ENCODE peak calls at places on chromosome 7, in five cellular contexts. U, X, T, R and N are unnamed samples.
A peak's percentile ranks its signal among the peaks of the same experiment; 100 is the strongest.

GRCh38 chr7:70097639-70098038 is 499.4 kb downstream of the AUTS2 start:
- DNase-seq in U (no peak), X (no peak), R (no peak), T (no peak), N (no peak)

GRCh38 chr7:99562832-99563231 is 4.4 kb downstream of the ZNF655 start:
- DNase-seq in R (no peak), T (peak; percentile 76), U (peak; percentile 94), X (peak; percentile 98), N (peak; percentile 99)

GRCh38 chr7:48760528-48761265 is 163.7 kb upstream of the CDC14C start:
- DNase-seq in X (no peak), U (no peak), T (no peak), R (no peak), N (peak; percentile 43)

GRCh38 chr7:41711283-41712064 is 8.6 kb upstream of the INHBA start:
- DNase-seq in X (no peak), T (peak; percentile 20), U (peak; percentile 45), R (no peak), N (no peak)

GRCh38 chr7:12423995-12424745 is 20.5 kb upstream of the VWDE start:
- DNase-seq in R (no peak), X (no peak), T (no peak), U (no peak), N (no peak)

GRCh38 chr7:98116656-98117461 is 10.2 kb downstream of the LMTK2 start:
- DNase-seq in X (peak; percentile 52), R (no peak), U (no peak), T (no peak), N (no peak)

GRCh38 chr7:105975770-105976428 is 12.8 kb downstream of the CDHR3 start:
- DNase-seq in X (no peak), T (no peak), R (no peak), U (peak; percentile 54), N (peak; percentile 42)

GRCh38 chr7:131111081-131111576 is 216.5 kb upstream of the MKLN1 start:
- DNase-seq in R (no peak), T (no peak), X (peak; percentile 83), U (peak; percentile 93), N (peak; percentile 91)

GRCh38 chr7:96219382-96220130 is 102.3 kb downstream of the SLC25A13 start:
- DNase-seq in R (no peak), X (peak; percentile 69), U (peak; percentile 64), T (peak; percentile 33), N (peak; percentile 77)

GRCh38 chr7:80154656-80155325 is 20.2 kb downstream of the GNAI1 start:
- DNase-seq in T (no peak), X (peak; percentile 87), U (peak; percentile 72), R (no peak), N (peak; percentile 74)

GRCh38 chr7:83827036-83827435 is 178.1 kb upstream of the SEMA3E start:
- DNase-seq in U (no peak), T (no peak), R (no peak), X (peak; percentile 68), N (no peak)

GRCh38 chr7:127396184-127396583 is 3.7 kb upstream of the ZNF800 start:
- DNase-seq in T (peak; percentile 8), X (peak; percentile 14), R (no peak), U (peak; percentile 38), N (no peak)

GRCh38 chr7:87833130-87833529 is 43.0 kb downstream of the SLC25A40 start:
- DNase-seq in R (no peak), T (no peak), X (peak; percentile 50), U (no peak), N (no peak)

GRCh38 chr7:142030294-142030693 is 34.6 kb downstream of the MGAM start:
- DNase-seq in U (no peak), T (peak; percentile 21), X (no peak), R (no peak), N (peak; percentile 4)

GRCh38 chr7:2508327-2509231 is 11.0 kb upstream of the LFNG start:
- DNase-seq in T (no peak), U (peak; percentile 40), X (no peak), R (peak; percentile 94), N (peak; percentile 83)

GRCh38 chr7:15555385-15555859 is 6.4 kb downstream of the AGMO start:
- DNase-seq in T (no peak), R (no peak), X (peak; percentile 55), U (peak; percentile 34), N (peak; percentile 36)

GRCh38 chr7:25167262-25167843 is 42.3 kb upstream of the CYCS start:
- DNase-seq in T (no peak), U (no peak), X (no peak), R (no peak), N (no peak)

GRCh38 chr7:73718438-73718881 is 1.0 kb downstream of the STX1A start:
- DNase-seq in R (no peak), U (no peak), T (no peak), X (no peak), N (no peak)

GRCh38 chr7:27650283-27650682 is 12.4 kb downstream of the HIBADH start:
- DNase-seq in X (no peak), U (no peak), R (no peak), T (no peak), N (no peak)

GRCh38 chr7:118328505-118329211 is 104.2 kb downstream of the ANKRD7 start:
- DNase-seq in X (no peak), R (no peak), U (no peak), T (no peak), N (no peak)

GRCh38 chr7:29113384-29114102 is 32.8 kb downstream of the CPVL start:
- DNase-seq in R (no peak), X (peak; percentile 19), U (peak; percentile 44), T (peak; percentile 73), N (peak; percentile 17)

GRCh38 chr7:92987095-92987494 is 130.7 kb downstream of the SAMD9 start:
- DNase-seq in T (no peak), U (peak; percentile 73), R (no peak), X (peak; percentile 67), N (peak; percentile 91)

GRCh38 chr7:4730971-4731370 is 44.5 kb upstream of the AP5Z1 start:
- DNase-seq in T (no peak), U (no peak), X (no peak), R (no peak), N (no peak)

GRCh38 chr7:150340024-150340749 is 1.2 kb downstream of the RARRES2 start:
- DNase-seq in T (no peak), R (no peak), X (peak; percentile 71), U (peak; percentile 77), N (peak; percentile 80)

GRCh38 chr7:191105-192034 is 1.0 kb upstream of the FAM20C start:
- DNase-seq in U (peak; percentile 88), R (no peak), X (peak; percentile 90), T (peak; percentile 31), N (peak; percentile 86)

GRCh38 chr7:128063025-128063560 is 31.9 kb upstream of the LRRC4 start:
- DNase-seq in R (no peak), T (no peak), X (no peak), U (no peak), N (no peak)

GRCh38 chr7:110568388-110568787 is 522.5 kb upstream of the LRRN3 start:
- DNase-seq in X (no peak), R (no peak), U (no peak), T (no peak), N (no peak)

GRCh38 chr7:39272676-39273075 is 293.5 kb upstream of the YAE1 start:
- DNase-seq in T (no peak), U (no peak), X (no peak), R (no peak), N (no peak)

GRCh38 chr7:130741336-130741995 is 7.5 kb upstream of the KLF14 start:
- DNase-seq in T (no peak), U (no peak), R (no peak), X (no peak), N (no peak)

GRCh38 chr7:105806592-105807266 is 69.7 kb downstream of the ATXN7L1 start:
- DNase-seq in U (peak; percentile 63), T (no peak), R (peak; percentile 28), X (peak; percentile 58), N (peak; percentile 52)

GRCh38 chr7:26278769-26279168 is 12.9 kb upstream of the SNX10 start:
- DNase-seq in R (no peak), U (no peak), T (no peak), X (peak; percentile 19), N (no peak)

GRCh38 chr7:126840869-126841268 is 411.9 kb downstream of the GRM8 start:
- DNase-seq in U (no peak), X (no peak), R (no peak), T (no peak), N (no peak)

GRCh38 chr7:134701272-134701671 is 54.6 kb downstream of the BPGM start:
- DNase-seq in R (no peak), T (peak; percentile 28), U (peak; percentile 55), X (peak; percentile 29), N (no peak)

DNA sequence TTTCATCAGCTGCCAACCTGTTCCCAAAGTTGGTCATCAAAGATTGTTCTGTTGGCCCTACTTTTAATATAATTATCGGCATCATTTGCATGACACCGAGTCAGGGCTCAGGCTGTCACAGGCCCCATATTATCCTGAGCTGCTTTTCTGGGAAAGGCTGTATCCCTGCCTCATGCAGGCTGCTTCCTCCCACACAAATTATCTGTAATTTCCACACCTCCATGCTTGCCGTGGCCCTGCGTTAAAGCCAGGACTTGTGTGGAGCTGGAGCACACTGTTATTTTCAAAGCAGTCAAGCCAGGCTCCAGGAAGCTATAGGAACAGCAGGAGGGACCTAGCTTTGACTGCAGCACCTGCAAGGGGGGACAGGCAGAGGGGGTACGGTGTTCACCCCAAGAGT is 5.4 kb upstream of the ADCYAP1R1 start:
- DNase-seq in T (no peak), R (no peak), X (no peak), U (no peak), N (no peak)
- TF ChIP-seq CTCF in T (no peak), R (no peak), X (no peak), U (no peak), N (no peak)

GRCh38 chr7:112573302-112574039 is 92.7 kb downstream of the LSMEM1 start:
- DNase-seq in U (no peak), R (no peak), X (no peak), T (no peak), N (no peak)
- H3K4me3 ChIP-seq in U (no peak overlapping the region), R (no peak overlapping the region), X (no peak overlapping the region), T (no peak overlapping the region), N (no peak overlapping the region)

GRCh38 chr7:90408142-90408541 is 4.9 kb downstream of the CLDN12 start:
- DNase-seq in T (no peak), U (no peak), X (no peak), R (no peak), N (no peak)

GRCh38 chr7:90412458-90413184 is 9.4 kb downstream of the CLDN12 start:
- DNase-seq in R (no peak), X (peak; percentile 7), T (peak; percentile 64), U (no peak), N (peak; percentile 10)

GRCh38 chr7:90411510-90411909 is 8.2 kb downstream of the CLDN12 start:
- DNase-seq in T (no peak), X (no peak), R (no peak), U (no peak), N (no peak)

GRCh38 chr7:90407484-90407821 is 4.2 kb downstream of the CLDN12 start:
- DNase-seq in T (no peak), X (no peak), R (no peak), U (no peak), N (no peak)

DNA sequence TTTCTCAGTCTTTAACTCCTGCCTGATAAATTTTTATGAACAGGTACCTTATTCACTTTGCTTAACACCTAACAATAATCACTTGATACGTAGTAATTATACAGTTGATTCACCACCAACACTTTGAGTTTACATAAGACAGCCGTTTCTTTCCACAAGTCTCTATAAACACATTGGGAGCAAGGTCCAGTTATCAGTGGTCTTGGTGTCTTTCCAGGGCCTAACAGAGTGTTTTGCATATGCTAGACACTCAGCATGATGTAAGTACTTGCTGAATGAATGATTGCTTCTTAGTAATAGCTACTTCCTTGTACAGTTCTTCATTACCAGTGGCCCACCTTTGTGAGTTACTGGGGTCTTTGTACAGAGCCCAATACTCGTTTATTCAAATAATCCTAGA is 6.4 kb downstream of the CLDN12 start:
- DNase-seq in R (no peak), T (no peak), X (peak; percentile 15), U (no peak), N (no peak)
- TF ChIP-seq CTCF in R (no peak), T (no peak), X (no peak), U (no peak), N (no peak)

GRCh38 chr7:71140264-71140663 is 8.3 kb downstream of the GALNT17 start:
- DNase-seq in R (no peak), X (no peak), T (no peak), U (no peak), N (no peak)
- H3K4me3 ChIP-seq in R (no peak overlapping the region), X (no peak overlapping the region), T (no peak overlapping the region), U (no peak overlapping the region), N (no peak overlapping the region)